ENCODE peak calls at places on chromosome 15, in seven cellular contexts. Q is iPS DF 6.9, R is Panc1, U is ovary, F is pancreas, X is thoracic aorta, H is neuronal stem cell. Y is an unnamed sample.

GRCh38 chr15:80856809-80857377 is 77.7 kb downstream of the CEMIP start:
- DNase-seq in F (peak; percentile 75), Q (no peak), X (no peak), U (peak; percentile 44), H (no peak), R (no peak), Y (no peak)

GRCh38 chr15:60901647-60902046 is 327.5 kb downstream of the RORA start:
- DNase-seq in U (no peak), X (no peak), Q (no peak), H (no peak), R (no peak), F (no peak), Y (no peak)

GRCh38 chr15:66761723-66762595 is 59.9 kb downstream of the SMAD6 start:
- DNase-seq in U (no peak), F (no peak), X (no peak), Q (no peak), R (no peak), H (no peak), Y (no peak)

GRCh38 chr15:78714890-78715289 is 73.9 kb upstream of the CHRNB4 start:
- DNase-seq in R (no peak), X (no peak), U (no peak), Q (no peak), F (no peak), H (no peak), Y (no peak)

GRCh38 chr15:78209646-78210348 is 24.6 kb downstream of the ACSBG1 start:
- DNase-seq in F (peak; percentile 77), R (no peak), H (no peak), X (no peak), U (no peak), Q (no peak), Y (no peak)

GRCh38 chr15:78679089-78679511 is 38.1 kb upstream of the CHRNB4 start:
- DNase-seq in U (no peak), F (no peak), H (no peak), R (no peak), X (no peak), Q (no peak), Y (no peak)

GRCh38 chr15:55499158-55499557 is 8.9 kb downstream of the DNAAF4 start:
- DNase-seq in R (no peak), X (no peak), H (no peak), F (no peak), U (no peak), Q (no peak), Y (no peak)

GRCh38 chr15:69500339-69500738 is 47.7 kb downstream of the RPLP1 start:
- DNase-seq in R (no peak), H (no peak), F (no peak), U (no peak), Q (no peak), X (no peak), Y (peak; percentile 33)

GRCh38 chr15:101093959-101094358 is 157.9 kb downstream of the CHSY1 start:
- DNase-seq in U (no peak), R (no peak), X (no peak), Q (no peak), H (no peak), F (no peak), Y (no peak)

GRCh38 chr15:91279481-91279880 is 179.4 kb downstream of the SV2B start:
- DNase-seq in Q (no peak), U (no peak), F (no peak), R (no peak), X (no peak), H (no peak), Y (no peak)

GRCh38 chr15:28948036-28948435 is 62.3 kb downstream of the APBA2 start:
- DNase-seq in H (no peak), Q (no peak), R (no peak), X (no peak), U (no peak), F (no peak), Y (no peak)

GRCh38 chr15:40282144-40282869 is 557 bp downstream of the ANKRD63 start:
- DNase-seq in U (no peak), X (no peak), R (no peak), H (no peak), Q (no peak), F (no peak), Y (no peak)

GRCh38 chr15:84736375-84736774 is 12.0 kb upstream of the ZNF592 start:
- DNase-seq in U (no peak), R (no peak), H (no peak), F (no peak), Q (no peak), X (no peak), Y (no peak)

GRCh38 chr15:77038312-77039216 is 32.3 kb downstream of the TSPAN3 start:
- DNase-seq in X (no peak), F (no peak), R (no peak), H (no peak), U (no peak), Q (no peak), Y (no peak)

GRCh38 chr15:59364238-59364637 is 8.4 kb downstream of the MYO1E start:
- DNase-seq in X (no peak), Q (no peak), R (no peak), F (no peak), U (no peak), H (no peak), Y (no peak)

GRCh38 chr15:81957698-81958097 is 88.1 kb downstream of the MEX3B start:
- DNase-seq in Q (no peak), U (no peak), H (no peak), X (no peak), R (no peak), F (no peak), Y (no peak)

GRCh38 chr15:63210151-63211051 is 21.0 kb downstream of the RAB8B start:
- DNase-seq in U (no peak), X (no peak), Q (no peak), R (no peak), H (no peak), F (no peak), Y (no peak)
- H3K27ac ChIP-seq in U (peak overlapping the region; percentile 26), X (no peak overlapping the region), Q (no peak overlapping the region), R (no peak overlapping the region), H (peak overlapping the region; percentile 54), F (no peak overlapping the region), Y (peak overlapping the region; percentile 89)

GRCh38 chr15:70720228-70721016 is 42.9 kb downstream of the UACA start:
- DNase-seq in R (no peak), U (no peak), Q (no peak), X (no peak), F (no peak), H (no peak), Y (no peak)

GRCh38 chr15:70713547-70714414 is 49.6 kb downstream of the UACA start:
- DNase-seq in R (no peak), X (no peak), U (no peak), F (no peak), H (no peak), Q (no peak), Y (no peak)

GRCh38 chr15:70717237-70717793 is 46.0 kb downstream of the UACA start:
- DNase-seq in R (no peak), F (no peak), U (no peak), H (no peak), X (no peak), Q (no peak), Y (no peak)

GRCh38 chr15:70714575-70714974 is 48.8 kb downstream of the UACA start:
- DNase-seq in R (no peak), Q (no peak), H (no peak), U (no peak), F (no peak), X (no peak), Y (no peak)

DNA sequence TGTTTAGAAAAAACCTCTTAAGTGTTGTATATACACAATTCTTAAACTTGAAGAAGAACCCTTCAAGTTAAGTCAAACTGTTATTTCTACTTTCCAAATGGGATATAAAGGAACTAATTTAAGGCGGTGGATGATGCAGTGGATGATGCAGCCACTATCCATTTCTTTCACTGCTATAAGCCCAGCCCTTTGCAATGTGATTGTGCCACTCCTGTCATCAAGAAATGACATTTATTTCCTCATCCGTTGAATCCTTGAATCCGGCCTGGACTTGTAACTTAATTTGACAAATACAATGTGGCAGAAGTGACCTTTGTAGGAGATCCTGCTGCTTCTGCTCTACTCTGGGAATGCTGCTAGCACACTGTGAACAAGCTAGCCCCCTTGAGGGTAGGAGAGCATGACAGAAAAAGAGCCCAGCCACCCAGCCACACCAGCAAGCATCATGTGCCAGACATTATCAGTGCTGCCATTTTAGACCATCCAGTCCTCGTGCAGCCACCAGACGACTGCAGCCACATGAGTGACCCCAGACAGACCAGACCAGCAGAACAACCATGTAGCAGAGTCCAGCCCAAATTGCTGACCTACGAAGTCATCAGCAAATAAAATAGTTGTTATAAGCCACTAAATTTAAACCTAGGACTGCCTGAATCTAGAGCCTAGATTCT is 47.4 kb downstream of the UACA start:
- DNase-seq in U (no peak), X (no peak), Q (no peak), H (no peak), R (no peak), F (no peak), Y (no peak)
- H3K27ac ChIP-seq in U (no peak overlapping the region), X (peak overlapping the region; percentile 61), Q (no peak overlapping the region), H (no peak overlapping the region), R (peak overlapping the region; percentile 54), F (no peak overlapping the region), Y (no peak overlapping the region)

DNA sequence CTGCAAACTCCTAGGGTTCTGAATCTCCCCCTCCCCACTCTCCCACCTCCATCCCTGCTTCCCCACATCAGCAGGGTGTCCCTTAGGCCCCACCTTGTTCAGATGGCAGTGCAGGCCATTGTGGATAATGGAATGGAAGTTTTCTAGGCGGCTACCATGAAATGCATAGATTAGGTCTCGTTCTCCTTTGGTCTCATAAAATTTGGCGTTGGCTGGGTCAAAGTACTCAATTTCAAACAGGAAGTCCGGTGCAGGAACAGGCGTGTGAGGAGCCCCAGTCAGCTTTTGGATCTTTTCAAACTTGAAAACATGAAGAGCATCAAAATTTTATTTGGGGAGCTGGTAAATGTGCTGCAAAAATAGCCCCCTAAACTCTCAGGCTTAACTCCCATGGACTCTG is 20.2 kb downstream of the PARP16 start:
- DNase-seq in Q (no peak), R (no peak), H (no peak), F (no peak), X (no peak), U (no peak), Y (no peak)
- H3K27ac ChIP-seq in Q (no peak overlapping the region), R (no peak overlapping the region), H (no peak overlapping the region), F (no peak overlapping the region), X (no peak overlapping the region), U (no peak overlapping the region), Y (no peak overlapping the region)

GRCh38 chr15:48671381-48672022 is 26.0 kb upstream of the FBN1 start:
- DNase-seq in X (peak; percentile 5), Q (no peak), F (peak; percentile 19), R (no peak), U (peak; percentile 41), H (no peak), Y (no peak)

GRCh38 chr15:48667701-48668100 is 22.2 kb upstream of the FBN1 start:
- DNase-seq in H (no peak), U (no peak), F (no peak), Q (no peak), X (no peak), R (no peak), Y (no peak)

GRCh38 chr15:48674876-48675275 is 29.4 kb upstream of the FBN1 start:
- DNase-seq in X (no peak), H (no peak), F (no peak), Q (no peak), U (no peak), R (no peak), Y (no peak)

GRCh38 chr15:48675436-48675835 is 29.9 kb upstream of the FBN1 start:
- DNase-seq in H (no peak), Q (no peak), R (no peak), U (no peak), F (no peak), X (no peak), Y (no peak)

GRCh38 chr15:48672206-48672605 is 26.7 kb upstream of the FBN1 start:
- DNase-seq in H (no peak), F (no peak), Q (no peak), U (no peak), R (no peak), X (no peak), Y (no peak)
- H3K27ac ChIP-seq in H (no peak overlapping the region), F (no peak overlapping the region), Q (no peak overlapping the region), U (no peak overlapping the region), R (no peak overlapping the region), X (peak overlapping the region; percentile 40), Y (no peak overlapping the region)

Y was measured in dorsolateral prefrontal cortex.